ENCODE peak calls at places on chromosomes 16 and 17, in seven cellular contexts. G, A, O, S, P, Y and D are unnamed samples.
A peak's percentile ranks its signal among the peaks of the same experiment; 100 is the strongest.

GRCh38 chr17:69358688-69359596 is 32.0 kb upstream of the ABCA5 start:
- DNase-seq in G (no peak), A (no peak), O (peak; percentile 29), S (no peak), P (no peak), Y (no peak), D (no peak)

GRCh38 chr16:50665128-50665878 is 15.8 kb downstream of the SNX20 start:
- DNase-seq in G (peak; percentile 85), A (peak; percentile 87), O (peak; percentile 83), S (peak; percentile 53), P (peak; percentile 76), Y (peak; percentile 83), D (peak; percentile 86)

GRCh38 chr17:5544115-5544514 is 40.2 kb downstream of the NLRP1 start:
- DNase-seq in G (no peak), A (no peak), O (no peak), S (no peak), P (no peak), Y (no peak), D (no peak)

GRCh38 chr17:61366715-61367413 is 32.8 kb upstream of the TBX2 start:
- DNase-seq in G (no peak), A (peak; percentile 33), O (peak; percentile 96), S (no peak), P (no peak), Y (no peak), D (no peak)

GRCh38 chr17:62761884-62762283 is 46.2 kb downstream of the MARCHF10 start:
- DNase-seq in G (no peak), A (no peak), O (no peak), S (no peak), P (no peak), Y (no peak), D (no peak)

GRCh38 chr17:41785876-41786226 is 660 bp downstream of the JUP start:
- DNase-seq in G (peak; percentile 57), A (peak; percentile 84), O (peak; percentile 35), S (no peak), P (no peak), Y (no peak), D (peak; percentile 70)

GRCh38 chr16:74896389-74897370 is 88.2 kb downstream of the WDR59 start:
- DNase-seq in G (no peak), A (no peak), O (no peak), S (peak; percentile 47), P (no peak), Y (no peak), D (no peak)

GRCh38 chr16:54077412-54077821 is 209.2 kb downstream of the IRX3 start:
- DNase-seq in G (no peak), A (no peak), O (no peak), S (peak; percentile 41), P (no peak), Y (no peak), D (no peak)

GRCh38 chr16:31371008-31371407 is 16.0 kb downstream of the ITGAX start:
- DNase-seq in G (no peak), A (no peak), O (no peak), S (no peak), P (no peak), Y (no peak), D (no peak)

GRCh38 chr17:82215095-82215971 is 2.7 kb upstream of the CCDC57 start:
- DNase-seq in G (no peak), A (no peak), O (no peak), S (no peak), P (no peak), Y (no peak), D (no peak)

GRCh38 chr17:5758651-5759050 is 174.3 kb upstream of the NLRP1 start:
- DNase-seq in G (no peak), A (no peak), O (no peak), S (peak; percentile 16), P (no peak), Y (no peak), D (no peak)

GRCh38 chr16:90019543-90020259 is 445 bp upstream of the DBNDD1 start:
- DNase-seq in G (peak; percentile 52), A (peak; percentile 40), O (peak; percentile 65), S (peak; percentile 60), P (peak; percentile 41), Y (no peak), D (no peak)

GRCh38 chr16:81657731-81658130 is 121.4 kb upstream of the PLCG2 start:
- DNase-seq in G (peak; percentile 65), A (no peak), O (no peak), S (no peak), P (no peak), Y (no peak), D (no peak)